ENCODE peak calls at places on chromosomes 7 and 10, in six cellular contexts. D is AG10803, Z is PC-3, F is right lobe of liver, V is DMS153, B is NCI-H1092 treated with DMSO at 0.1 percent for 48 hours. J is an unnamed sample.

GRCh38 chr10:30959855-30960247 is 71.8 kb downstream of the ZNF438 start:
- DNase-seq in V (no peak), D (no peak), B (no peak), F (no peak), Z (peak), J (no peak)

GRCh38 chr10:44733743-44734488 is 177.2 kb upstream of the TMEM72 start:
- DNase-seq in B (no peak), F (no peak), D (no peak), V (peak), Z (peak), J (peak)

GRCh38 chr7:1819258-1819841 is 149.3 kb downstream of the ELFN1 start:
- DNase-seq in Z (no peak), F (no peak), B (no peak), V (no peak), D (no peak), J (no peak)

GRCh38 chr7:132965951-132966350 is 115.9 kb downstream of the CHCHD3 start:
- DNase-seq in D (no peak), V (no peak), B (no peak), Z (peak), F (no peak), J (no peak)

GRCh38 chr7:33669251-33669670 is 236.1 kb upstream of the BMPER start:
- DNase-seq in V (peak), Z (peak), B (peak), D (no peak), F (no peak), J (no peak)

GRCh38 chr10:16907720-16908119 is 90.5 kb upstream of the RSU1 start:
- DNase-seq in D (no peak), F (no peak), B (no peak), V (no peak), Z (no peak), J (no peak)

GRCh38 chr10:73634397-73634796 is 6.9 kb downstream of the MYOZ1 start:
- DNase-seq in V (no peak), Z (no peak), B (no peak), F (no peak), D (no peak), J (no peak)

GRCh38 chr7:138065827-138066226 is 10.4 kb upstream of the AKR1D1 start:
- DNase-seq in F (no peak), V (no peak), B (no peak), D (no peak), Z (no peak), J (no peak)

GRCh38 chr7:143975617-143976016 is 21.0 kb downstream of the OR2F1 start:
- DNase-seq in B (no peak), D (no peak), Z (no peak), F (no peak), V (no peak), J (peak)

J was measured in iris pigment epithelial cell.